ENCODE peak calls at places on chromosomes 2 and 18, in eight cellular contexts. R, K, H, I, M, L, F and V are unnamed samples.
A peak's percentile ranks its signal among the peaks of the same experiment; 100 is the strongest.

GRCh38 chr2:73935641-73936040 is 9.0 kb downstream of the DGUOK start:
- DNase-seq in R (no peak), K (no peak), H (no peak), I (no peak), M (no peak), L (no peak), F (no peak), V (no peak)

GRCh38 chr2:66897181-66897580 is 462.3 kb downstream of the MEIS1 start:
- DNase-seq in R (no peak), K (no peak), H (no peak), I (no peak), M (no peak), L (no peak), F (no peak), V (no peak)

GRCh38 chr2:228657807-228658402 is 476.4 kb upstream of the SPHKAP start:
- DNase-seq in R (peak; percentile 72), K (peak; percentile 23), H (no peak), I (peak; percentile 49), M (no peak), L (no peak), F (peak; percentile 1), V (no peak)

GRCh38 chr2:63692002-63692606 is 103.3 kb downstream of the MDH1 start:
- DNase-seq in R (peak; percentile 42), K (peak; percentile 25), H (no peak), I (peak; percentile 30), M (no peak), L (no peak), F (peak; percentile 8), V (peak; percentile 5)

GRCh38 chr2:171185941-171186340 is 25.2 kb upstream of the TLK1 start:
- DNase-seq in R (no peak), K (no peak), H (no peak), I (no peak), M (no peak), L (no peak), F (no peak), V (no peak)

GRCh38 chr2:42840760-42841159 is 48.4 kb upstream of the HAAO start:
- DNase-seq in R (no peak), K (no peak), H (no peak), I (no peak), M (peak; percentile 10), L (no peak), F (no peak), V (no peak)

GRCh38 chr2:98854675-98855074 is 81.3 kb downstream of the CRACDL start:
- DNase-seq in R (no peak), K (no peak), H (no peak), I (no peak), M (no peak), L (no peak), F (no peak), V (no peak)

GRCh38 chr2:195710407-195710806 is 53.4 kb downstream of the SLC39A10 start:
- DNase-seq in R (no peak), K (peak; percentile 2), H (no peak), I (no peak), M (no peak), L (no peak), F (no peak), V (no peak)

GRCh38 chr2:96142217-96143113 is 2.8 kb downstream of the DUSP2 start:
- DNase-seq in R (no peak), K (no peak), H (no peak), I (no peak), M (peak; percentile 74), L (no peak), F (no peak), V (no peak)

GRCh38 chr2:193409951-193410350 is 1215.2 kb upstream of the TMEFF2 start:
- DNase-seq in R (no peak), K (no peak), H (no peak), I (no peak), M (no peak), L (no peak), F (no peak), V (no peak)

GRCh38 chr2:164620873-164621760 is at the start of gene GRB14:
- DNase-seq in R (peak; percentile 66), K (peak; percentile 84), H (peak; percentile 76), I (peak; percentile 93), M (peak; percentile 94), L (no peak), F (peak; percentile 79), V (peak; percentile 21)

GRCh38 chr2:189116984-189117383 is 62.6 kb downstream of the COL5A2 start:
- DNase-seq in R (no peak), K (no peak), H (no peak), I (no peak), M (no peak), L (no peak), F (no peak), V (no peak)

GRCh38 chr2:231342111-231342711 is 53.3 kb upstream of the B3GNT7 start:
- DNase-seq in R (no peak), K (no peak), H (no peak), I (no peak), M (peak; percentile 59), L (no peak), F (no peak), V (no peak)

GRCh38 chr2:55768991-55769390 is 75.3 kb upstream of the PNPT1 start:
- DNase-seq in R (no peak), K (peak; percentile 66), H (no peak), I (no peak), M (no peak), L (no peak), F (no peak), V (no peak)

GRCh38 chr2:160719116-160719515 is 225.5 kb upstream of the RBMS1 start:
- DNase-seq in R (no peak), K (peak; percentile 42), H (no peak), I (peak; percentile 57), M (peak; percentile 54), L (no peak), F (peak; percentile 5), V (no peak)

GRCh38 chr2:168529900-168530561 is 74.0 kb downstream of the CERS6 start:
- DNase-seq in R (no peak), K (no peak), H (no peak), I (peak; percentile 31), M (no peak), L (no peak), F (no peak), V (peak; percentile 9)

GRCh38 chr2:109728809-109729208 is 65.3 kb upstream of the RGPD5 start:
- DNase-seq in R (no peak), K (no peak), H (no peak), I (no peak), M (no peak), L (no peak), F (no peak), V (no peak)

GRCh38 chr2:165794520-165794882 is 454 bp upstream of the GALNT3 start:
- DNase-seq in R (peak; percentile 12), K (peak; percentile 87), H (peak; percentile 55), I (peak; percentile 86), M (peak; percentile 83), L (no peak), F (peak; percentile 41), V (no peak)

GRCh38 chr2:192775011-192775410 is 580.3 kb upstream of the TMEFF2 start:
- DNase-seq in R (no peak), K (no peak), H (no peak), I (no peak), M (no peak), L (no peak), F (no peak), V (no peak)

GRCh38 chr2:38620282-38620977 is 17.7 kb upstream of the HNRNPLL start:
- DNase-seq in R (no peak), K (no peak), H (peak; percentile 44), I (no peak), M (no peak), L (no peak), F (no peak), V (no peak)

GRCh38 chr2:239894276-239894675 is 130.9 kb downstream of the NDUFA10 start:
- DNase-seq in R (no peak), K (no peak), H (no peak), I (no peak), M (no peak), L (no peak), F (no peak), V (no peak)

GRCh38 chr2:100977511-100977910 is 24.6 kb upstream of the RPL31 start:
- DNase-seq in R (no peak), K (no peak), H (no peak), I (no peak), M (no peak), L (no peak), F (no peak), V (no peak)

GRCh38 chr2:204360218-204361007 is 184.9 kb upstream of the PARD3B start:
- DNase-seq in R (no peak), K (no peak), H (no peak), I (no peak), M (no peak), L (no peak), F (no peak), V (no peak)

DNA sequence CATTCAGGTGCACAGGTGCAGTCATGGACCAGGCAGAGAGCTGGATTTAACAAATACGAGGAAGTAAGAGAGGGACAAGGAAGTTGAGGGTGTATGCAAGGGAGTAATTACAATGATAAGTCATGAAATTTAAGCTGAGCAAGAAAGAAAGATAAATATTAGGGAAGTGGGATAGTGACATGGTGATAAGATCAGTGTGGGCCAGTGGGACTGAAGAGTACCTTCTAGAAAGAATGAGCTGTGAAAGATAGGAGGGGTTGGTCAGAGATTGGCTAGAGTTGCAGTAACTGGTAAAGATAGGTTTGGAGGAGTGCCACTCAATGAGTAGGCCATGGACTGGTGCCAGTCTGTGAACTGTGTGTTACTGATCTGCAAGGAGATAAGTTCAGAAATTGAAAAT is 200.8 kb upstream of the SIX3 start:
- DNase-seq in R (no peak), K (no peak), H (no peak), I (no peak), M (no peak), L (no peak), F (peak; percentile 11), V (no peak)
- H3K4me3 ChIP-seq in R (no peak overlapping the region), K (no peak overlapping the region), H (no peak overlapping the region), I (no peak overlapping the region), M (no peak overlapping the region), L (no peak overlapping the region), F (no peak overlapping the region), V (no peak overlapping the region)

DNA sequence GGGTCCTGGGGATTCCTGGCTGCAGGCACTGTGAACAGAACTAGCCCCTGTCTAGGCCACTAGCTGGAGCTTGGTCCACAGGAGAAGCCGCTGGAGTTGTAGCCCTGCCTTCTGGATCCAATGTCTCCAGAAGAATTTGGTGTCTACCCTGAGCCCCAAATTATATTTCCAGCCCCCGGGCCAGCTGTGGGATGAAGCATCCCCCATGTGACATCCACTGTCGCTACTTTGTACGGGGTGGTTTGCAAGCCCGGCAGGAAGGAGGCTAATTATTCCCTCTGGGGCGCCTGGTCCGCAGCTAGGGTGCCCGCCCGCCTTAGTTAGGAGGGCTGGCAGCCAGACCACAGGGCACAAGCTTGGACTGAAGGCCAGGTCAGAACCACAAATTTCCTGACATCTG is 106.5 kb downstream of the SMAD7 start:
- DNase-seq in R (no peak), K (no peak), H (no peak), I (no peak), M (no peak), L (no peak), F (no peak), V (no peak)
- H3K4me1 ChIP-seq in R (peaks cover 46% of the 10 kb centered on the region), K (peaks cover 37% of the 10 kb centered on the region), H (peaks cover 24% of the 10 kb centered on the region), I (peaks cover 20% of the 10 kb centered on the region), M (peaks cover 30% of the 10 kb centered on the region), L (peaks cover 12% of the 10 kb centered on the region), F (peaks cover 43% of the 10 kb centered on the region), V (peaks cover 29% of the 10 kb centered on the region)

GRCh38 chr2:237486334-237486818 is 675 bp upstream of the MLPH start:
- DNase-seq in R (no peak), K (no peak), H (no peak), I (peak; percentile 50), M (peak; percentile 62), L (no peak), F (peak; percentile 45), V (no peak)
- H3K4me3 ChIP-seq in R (peak overlapping the region; percentile 31), K (peak overlapping the region; percentile 48), H (peak overlapping the region; percentile 17), I (peak overlapping the region; percentile 54), M (peak overlapping the region; percentile 82), L (peak overlapping the region; percentile 29), F (peak overlapping the region; percentile 70), V (no peak overlapping the region)

GRCh38 chr2:218282173-218282991 is 9.9 kb downstream of the TMBIM1 start:
- DNase-seq in R (no peak), K (peak; percentile 87), H (peak; percentile 94), I (no peak), M (no peak), L (no peak), F (peak; percentile 96), V (peak; percentile 45)
- H3K4me1 ChIP-seq in R (peaks cover 20% of the 10 kb centered on the region), K (peaks cover 53% of the 10 kb centered on the region), H (peaks cover 93% of the 10 kb centered on the region), I (peaks cover 4% of the 10 kb centered on the region), M (peaks cover 7% of the 10 kb centered on the region), L (peaks cover 60% of the 10 kb centered on the region), F (peaks cover 63% of the 10 kb centered on the region), V (peaks cover 5% of the 10 kb centered on the region)